ENCODE peak calls at places on chromosomes 16 and 17, in five cellular contexts. V is A549, Z is HCT116, F is endothelial cell of umbilical vein, J is GM12878. S is an unnamed sample.
A peak's percentile ranks its signal among the peaks of the same experiment; 100 is the strongest.

GRCh38 chr17:57422574-57423164 is 166.3 kb downstream of the MSI2 start:
- DNase-seq in V (no peak), Z (peak; percentile 89), J (peak; percentile 77), F (no peak), S (peak; percentile 79)

GRCh38 chr17:38879878-38880727 is 10.2 kb downstream of the LASP1 start:
- DNase-seq in V (peak; percentile 95), Z (no peak), J (no peak), F (peak; percentile 68), S (peak; percentile 34)

GRCh38 chr17:46128453-46128852 is 64.8 kb downstream of the KANSL1 start:
- DNase-seq in Z (no peak), V (no peak), F (no peak), J (no peak), S (no peak)

GRCh38 chr17:47945080-47945479 is 3.7 kb downstream of the PNPO start:
- DNase-seq in F (no peak), J (no peak), Z (no peak), V (no peak), S (no peak)

GRCh38 chr17:44241104-44241503 is 21.6 kb upstream of the UBTF start:
- DNase-seq in V (no peak), J (no peak), Z (no peak), F (no peak), S (peak; percentile 34)

GRCh38 chr17:29930399-29931010 is 477 bp upstream of the SSH2 start:
- DNase-seq in F (peak; percentile 36), V (no peak), J (no peak), Z (no peak), S (no peak)

GRCh38 chr17:7711356-7711755 is 6.2 kb upstream of the DNAH2 start:
- DNase-seq in V (peak; percentile 68), Z (no peak), F (no peak), J (no peak), S (no peak)

GRCh38 chr17:60754057-60754604 is 76.5 kb downstream of the BCAS3 start:
- DNase-seq in Z (no peak), V (no peak), F (no peak), J (no peak), S (no peak)

GRCh38 chr16:89313583-89313982 is 96.1 kb downstream of the ZNF778 start:
- DNase-seq in Z (no peak), F (no peak), J (no peak), V (no peak), S (no peak)

GRCh38 chr17:39924691-39925055 is 2.7 kb downstream of the ORMDL3 start:
- DNase-seq in Z (no peak), F (no peak), J (no peak), V (no peak), S (no peak)

GRCh38 chr17:33901085-33901484 is 354.0 kb upstream of the CCL2 start:
- DNase-seq in J (no peak), F (no peak), Z (no peak), V (no peak), S (no peak)

GRCh38 chr17:73362697-73363096 is 50.9 kb upstream of the CDC42EP4 start:
- DNase-seq in F (no peak), J (no peak), V (no peak), Z (no peak), S (no peak)

GRCh38 chr17:49240619-49241018 is 10.0 kb upstream of the PHOSPHO1 start:
- DNase-seq in Z (no peak), J (no peak), F (no peak), V (no peak), S (no peak)

GRCh38 chr17:33527290-33527689 is 234.2 kb upstream of the ASIC2 start:
- DNase-seq in J (no peak), F (no peak), V (no peak), Z (no peak), S (no peak)

GRCh38 chr16:70454221-70455034 is at the start of gene FCSK:
- DNase-seq in J (no peak), V (peak; percentile 94), F (peak; percentile 86), Z (peak; percentile 50), S (peak; percentile 77)

GRCh38 chr17:76414334-76415295 is 30.2 kb downstream of the SPHK1 start:
- DNase-seq in Z (no peak), V (no peak), F (peak; percentile 44), J (no peak), S (no peak)

GRCh38 chr16:21302898-21303528 is 24.9 kb upstream of the CRYM start:
- DNase-seq in F (no peak), V (peak; percentile 35), J (peak; percentile 55), Z (peak; percentile 28), S (peak; percentile 2)

GRCh38 chr16:8935989-8936388 is 27.7 kb downstream of the USP7 start:
- DNase-seq in Z (no peak), F (no peak), J (no peak), V (no peak), S (peak; percentile 14)

GRCh38 chr16:72455743-72456659 is 284.0 kb upstream of the PMFBP1 start:
- DNase-seq in V (no peak), F (peak; percentile 20), Z (no peak), J (no peak), S (no peak)

GRCh38 chr17:8965394-8966168 is at the start of gene PIK3R5:
- DNase-seq in J (no peak), Z (no peak), V (no peak), F (no peak), S (peak; percentile 74)

GRCh38 chr16:67104061-67104460 is 5.7 kb upstream of the PHAF1 start:
- DNase-seq in J (no peak), F (peak; percentile 46), Z (no peak), V (no peak), S (peak; percentile 39)

GRCh38 chr16:7185689-7186088 is 147.0 kb upstream of the RBFOX1 start:
- DNase-seq in Z (no peak), F (no peak), V (no peak), J (no peak), S (no peak)

GRCh38 chr16:72787519-72788268 is 260.2 kb downstream of the ZFHX3 start:
- DNase-seq in V (no peak), J (peak; percentile 9), F (peak; percentile 86), Z (no peak), S (peak; percentile 96)

GRCh38 chr16:73510852-73511251 is 462.9 kb upstream of the ZFHX3 start:
- DNase-seq in F (no peak), V (no peak), Z (no peak), J (no peak), S (no peak)

GRCh38 chr16:47045023-47045422 is 71.5 kb upstream of the DNAJA2 start:
- DNase-seq in F (no peak), Z (no peak), V (no peak), J (no peak), S (peak; percentile 38)

GRCh38 chr16:83338941-83339340 is 468.8 kb upstream of the HSBP1 start:
- DNase-seq in Z (no peak), F (peak; percentile 91), J (no peak), V (no peak), S (peak; percentile 37)

GRCh38 chr17:56982312-56982711 is 4.4 kb downstream of the SCPEP1 start:
- DNase-seq in V (no peak), Z (no peak), F (no peak), J (no peak), S (no peak)

GRCh38 chr16:84047206-84047605 is 4.6 kb upstream of the SLC38A8 start:
- DNase-seq in F (no peak), V (no peak), Z (no peak), J (no peak), S (no peak)

GRCh38 chr16:74760007-74760767 is 14.4 kb downstream of the FA2H start:
- DNase-seq in V (peak; percentile 84), Z (no peak), J (no peak), F (peak; percentile 37), S (no peak)

GRCh38 chr17:64056269-64057005 is 36.0 kb upstream of the ICAM2 start:
- DNase-seq in J (peak; percentile 57), Z (no peak), F (no peak), V (no peak), S (no peak)

GRCh38 chr16:11211061-11211976 is 44.7 kb downstream of the SOCS1 start:
- DNase-seq in Z (no peak), J (no peak), F (no peak), V (no peak), S (no peak)

GRCh38 chr17:16215002-16215272 is 397 bp downstream of the NCOR1 start:
- DNase-seq in V (peak; percentile 50), J (no peak), F (no peak), Z (no peak), S (peak; percentile 75)

GRCh38 chr17:69870091-69870530 is 204.9 kb upstream of the KCNJ16 start:
- DNase-seq in V (no peak), Z (no peak), F (peak; percentile 83), J (no peak), S (no peak)

GRCh38 chr17:17853811-17854527 is 17.2 kb upstream of the SREBF1 start:
- DNase-seq in Z (no peak), F (no peak), J (no peak), V (no peak), S (no peak)

GRCh38 chr16:369866-370436 is 387 bp downstream of the MRPL28 start:
- DNase-seq in V (no peak), J (no peak), Z (no peak), F (no peak), S (no peak)

GRCh38 chr16:11435576-11435975 is 90.3 kb downstream of the RMI2 start:
- DNase-seq in V (no peak), F (no peak), Z (no peak), J (no peak), S (no peak)

GRCh38 chr17:30218689-30219266 is 16.7 kb downstream of the SLC6A4 start:
- DNase-seq in J (no peak), V (no peak), F (no peak), Z (no peak), S (no peak)

DNA sequence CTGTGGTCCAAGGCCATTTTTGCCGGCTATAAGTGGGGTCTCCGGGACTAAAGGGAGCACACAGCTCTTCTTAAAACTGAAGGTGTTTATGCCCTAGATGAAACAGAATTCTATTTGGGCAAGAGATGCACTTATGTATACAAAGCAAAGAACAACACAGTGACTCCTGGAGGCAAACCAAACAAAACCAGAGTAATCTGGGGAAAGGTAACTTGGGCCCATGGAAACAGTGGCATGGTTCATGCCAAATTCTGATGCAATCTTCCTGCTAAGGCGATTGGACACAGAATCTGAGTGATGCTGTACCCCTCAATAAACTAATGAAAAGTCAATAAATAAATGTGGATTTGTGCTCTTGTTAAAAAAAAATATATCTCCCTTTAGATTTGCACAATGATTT is 20.2 kb upstream of the SHISA9 start:
- DNase-seq in V (no peak), J (no peak), F (no peak), Z (no peak), S (no peak)
- TF ChIP-seq CTCF in V (no peak), J (no peak), F (no peak), Z (no peak), S (no peak)

GRCh38 chr16:29877266-29877961 is 14.4 kb upstream of the CDIPT start:
- DNase-seq in J (peak; percentile 40), Z (peak; percentile 66), F (peak; percentile 15), V (peak; percentile 58), S (peak; percentile 70)
- H3K4me3 ChIP-seq in J (no peak overlapping the region), Z (no peak overlapping the region), F (no peak overlapping the region), V (no peak overlapping the region), S (no peak overlapping the region)

GRCh38 chr17:65177901-65178300 is 40.7 kb downstream of the RGS9 start:
- DNase-seq in J (no peak), V (no peak), F (peak; percentile 59), Z (no peak), S (no peak)
- TF ChIP-seq MAX in J (no peak), V (no peak), F (no peak), Z (no peak), S (no peak)

GRCh38 chr16:27174007-27174406 is 29.3 kb upstream of the KDM8 start:
- DNase-seq in J (no peak), Z (no peak), V (no peak), F (no peak), S (peak; percentile 34)
- TF ChIP-seq CTCF in J (no peak), Z (no peak), V (no peak), F (no peak), S (no peak)

GRCh38 chr16:57629516-57630401 is 1.3 kb downstream of the ADGRG1 start:
- DNase-seq in Z (no peak), F (no peak), V (no peak), J (no peak), S (no peak)
- H3K4me3 ChIP-seq in Z (no peak overlapping the region), F (peak overlapping the region; percentile 0), V (peak overlapping the region; percentile 44), J (no peak overlapping the region), S (no peak overlapping the region)